ENCODE peak calls at places on chromosomes 16 and 17, in nine cellular contexts. Q, I, G, C, T, D, W, L and Z are unnamed samples.

GRCh38 chr16:90000733-90001427 is 18.4 kb downstream of the DBNDD1 start:
- DNase-seq in G (no peak), W (no peak), I (no peak), T (no peak), Q (no peak), D (no peak), C (no peak), L (no peak), Z (no peak)

GRCh38 chr17:18963126-18964017 is 11.4 kb downstream of the SLC5A10 start:
- DNase-seq in D (no peak), Q (peak), L (no peak), I (no peak), G (no peak), W (no peak), C (no peak), T (no peak), Z (no peak)

GRCh38 chr17:20721151-20721550 is 141.6 kb downstream of the CDRT15L2 start:
- DNase-seq in W (no peak), L (no peak), D (no peak), I (no peak), G (no peak), Q (no peak), C (no peak), T (no peak), Z (no peak)

GRCh38 chr16:3780570-3780969 is 63.2 kb upstream of the TRAP1 start:
- DNase-seq in G (no peak), Q (no peak), W (no peak), D (peak), L (no peak), T (no peak), I (no peak), C (no peak), Z (no peak)

GRCh38 chr17:51059781-51060180 is 60.9 kb downstream of the SPAG9 start:
- DNase-seq in G (no peak), L (no peak), C (no peak), W (no peak), I (no peak), Q (no peak), T (no peak), D (no peak), Z (no peak)

GRCh38 chr17:14805348-14805747 is 459.8 kb downstream of the PMP22 start:
- DNase-seq in Q (no peak), T (peak), L (no peak), W (no peak), I (no peak), D (no peak), G (no peak), C (peak), Z (no peak)

GRCh38 chr17:30225112-30225511 is 10.4 kb downstream of the SLC6A4 start:
- DNase-seq in T (no peak), W (no peak), G (no peak), I (no peak), L (no peak), C (no peak), Q (no peak), D (no peak), Z (no peak)

GRCh38 chr16:47888142-47888541 is 267.7 kb downstream of the ABCC12 start:
- DNase-seq in Q (no peak), G (no peak), L (no peak), I (no peak), D (no peak), T (no peak), C (peak), W (no peak), Z (no peak)

GRCh38 chr17:1227365-1227764 is 42.9 kb upstream of the BHLHA9 start:
- DNase-seq in C (no peak), Q (no peak), I (no peak), L (no peak), W (no peak), G (no peak), T (no peak), D (no peak), Z (no peak)

GRCh38 chr17:48144976-48145798 is 37.6 kb downstream of the SNX11 start:
- DNase-seq in W (no peak), I (no peak), D (no peak), Q (no peak), G (no peak), C (no peak), T (no peak), L (no peak), Z (no peak)

GRCh38 chr17:4605826-4606225 is 21.5 kb downstream of the SMTNL2 start:
- DNase-seq in G (peak), C (no peak), L (no peak), I (peak), T (no peak), D (no peak), Q (no peak), W (no peak), Z (no peak)

GRCh38 chr16:50881331-50881830 is 139.5 kb downstream of the CYLD start:
- DNase-seq in G (no peak), Q (no peak), D (no peak), T (no peak), W (no peak), I (no peak), L (no peak), C (peak), Z (no peak)

GRCh38 chr16:50887500-50887899 is 145.6 kb downstream of the CYLD start:
- DNase-seq in D (peak), Q (no peak), W (no peak), T (no peak), I (no peak), C (no peak), L (no peak), G (no peak), Z (no peak)

GRCh38 chr16:50881953-50882352 is 140.1 kb downstream of the CYLD start:
- DNase-seq in W (no peak), I (no peak), D (no peak), Q (no peak), C (peak), T (no peak), G (no peak), L (no peak), Z (no peak)

GRCh38 chr16:50880926-50881325 is 139.0 kb downstream of the CYLD start:
- DNase-seq in L (no peak), T (no peak), C (no peak), I (no peak), W (no peak), G (no peak), D (no peak), Q (no peak), Z (no peak)

DNA sequence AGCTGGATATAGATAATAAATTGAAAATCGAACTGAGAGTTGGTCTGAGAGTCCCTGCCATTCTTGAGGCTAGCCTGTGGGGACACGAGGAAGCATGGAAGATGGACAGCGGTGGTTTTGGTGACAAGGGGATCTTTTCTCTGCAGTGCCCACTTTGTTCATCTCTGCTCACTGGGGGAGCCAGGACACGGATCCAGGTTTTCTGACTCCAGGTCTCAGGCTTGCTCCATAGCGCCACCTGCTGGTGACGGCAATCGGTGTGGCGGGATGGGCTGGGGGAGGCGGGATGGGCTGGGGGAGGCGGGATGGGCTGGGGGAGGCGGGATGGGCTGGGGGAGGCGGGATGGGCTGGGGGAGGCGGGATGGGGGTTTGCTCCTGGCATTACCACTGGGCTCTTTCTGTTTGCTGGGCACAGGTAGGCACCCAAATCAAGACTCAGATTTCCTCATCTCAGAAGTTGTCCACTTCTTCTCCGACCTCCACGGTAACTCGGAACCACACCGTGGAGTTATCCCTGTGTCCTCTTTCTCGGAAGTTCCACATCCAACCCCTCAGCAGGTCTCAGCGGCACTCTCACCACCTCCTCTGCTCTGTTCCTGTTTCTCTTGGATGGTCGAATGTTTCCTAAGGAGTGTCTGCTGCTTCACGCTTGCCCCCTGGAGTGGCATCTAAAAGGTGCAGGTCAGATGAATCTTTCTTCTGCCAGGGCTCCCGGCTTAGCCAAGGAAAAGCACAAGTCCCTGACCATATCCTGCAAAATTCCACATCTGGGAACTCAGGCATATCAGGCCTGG is 142.4 kb downstream of the CYLD start:
- DNase-seq in G (no peak), C (peak), Q (no peak), I (no peak), L (no peak), W (no peak), D (no peak), T (peak), Z (peak)
- TF ChIP-seq CTCF in G (no peak), C (peak), Q (peak), I (no peak), L (no peak), W (peak), D (no peak), T (peak), Z (peak)

DNA sequence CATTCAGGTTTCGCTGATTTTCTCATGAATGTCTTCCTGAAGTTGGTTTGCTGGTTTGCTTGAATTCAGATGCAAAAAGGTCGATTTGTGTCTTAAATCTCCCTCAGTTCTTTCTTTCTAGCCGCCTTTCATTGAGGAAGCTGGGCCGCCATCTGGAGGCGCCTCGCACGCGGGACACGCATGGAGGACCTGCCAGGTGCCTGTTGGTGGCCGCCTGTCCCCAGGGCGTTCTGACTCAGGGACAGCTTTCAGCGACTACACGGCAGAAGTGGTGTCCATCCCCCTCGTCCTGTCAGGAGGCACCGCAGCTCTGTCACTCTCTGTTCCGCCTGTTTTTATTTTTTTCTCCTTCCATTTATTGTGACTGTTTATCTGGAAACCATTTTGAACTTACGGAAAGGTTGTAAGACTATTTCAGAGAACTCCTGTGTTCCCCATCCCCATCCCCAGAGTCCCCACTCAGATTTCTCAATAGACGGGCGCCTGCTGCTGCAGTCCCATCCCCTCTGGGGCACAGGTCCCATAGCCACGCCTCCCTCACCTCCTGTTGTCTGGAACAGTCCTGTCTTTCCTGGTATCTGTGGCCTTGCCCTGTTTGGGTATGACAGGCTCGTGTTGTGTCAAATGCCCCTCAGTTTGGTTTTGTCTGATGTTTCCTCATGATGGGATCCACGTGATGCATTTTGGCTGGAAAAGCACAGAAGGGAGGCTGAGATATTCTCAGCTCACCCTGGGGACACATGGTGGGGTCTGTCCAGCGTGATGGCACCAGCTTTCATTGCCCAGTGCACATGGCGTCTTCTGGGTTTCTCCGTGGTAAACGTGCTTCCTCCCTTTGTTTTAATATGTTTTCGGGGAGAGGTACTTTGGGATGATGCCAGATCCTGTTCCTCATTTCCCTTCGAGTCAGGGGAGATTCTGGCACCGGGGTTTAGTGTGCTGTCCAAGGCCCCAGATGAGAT is 33.4 kb downstream of the COX4I1 start:
- DNase-seq in T (no peak), G (no peak), D (peak), L (no peak), I (no peak), W (no peak), C (no peak), Q (peak), Z (no peak)
- TF ChIP-seq CTCF in T (no peak), G (no peak), D (no peak), L (no peak), I (no peak), W (no peak), C (no peak), Q (peak), Z (no peak)

DNA sequence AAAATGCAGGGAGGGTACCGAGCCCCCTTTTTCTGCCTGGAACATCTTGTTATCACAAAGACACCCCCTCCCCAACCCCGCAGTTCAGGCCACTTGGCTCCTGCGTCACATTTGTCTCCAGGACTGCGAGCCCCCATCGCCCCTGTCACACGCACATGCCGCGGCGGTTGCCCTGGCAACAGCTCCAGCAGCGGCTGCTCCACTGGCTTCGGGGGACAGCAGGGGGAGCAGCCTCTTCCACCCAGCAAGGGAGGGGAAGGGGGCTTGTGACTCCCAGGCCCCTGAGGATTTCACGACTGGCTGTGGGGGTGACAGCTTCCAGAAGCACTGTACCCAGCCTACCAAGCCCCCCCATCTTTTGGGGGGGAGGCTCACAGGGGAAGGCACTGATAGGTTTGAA is 2.6 kb downstream of the BAIAP3 start:
- DNase-seq in C (no peak), D (no peak), Q (no peak), T (peak), L (no peak), I (no peak), G (no peak), W (no peak), Z (peak)
- TF ChIP-seq CTCF in C (peak), D (no peak), Q (peak), T (no peak), L (no peak), I (no peak), G (no peak), W (no peak), Z (no peak)

GRCh38 chr17:82121246-82121645 is 23.2 kb upstream of the FASN start:
- DNase-seq in G (no peak), T (no peak), D (no peak), C (no peak), I (no peak), Q (no peak), W (no peak), L (no peak), Z (no peak)
- TF ChIP-seq CTCF in G (no peak), T (no peak), D (no peak), C (no peak), I (no peak), Q (no peak), W (no peak), L (no peak), Z (no peak)

GRCh38 chr16:71338632-71339031 is 19.9 kb upstream of the CALB2 start:
- DNase-seq in G (no peak), I (no peak), C (no peak), L (no peak), D (no peak), W (no peak), Q (no peak), T (no peak), Z (no peak)
- TF ChIP-seq CTCF in G (no peak), I (no peak), C (no peak), L (no peak), D (no peak), W (no peak), Q (no peak), T (no peak), Z (no peak)

GRCh38 chr16:58435779-58436178 is 43.5 kb downstream of the GINS3 start:
- DNase-seq in C (peak), G (no peak), T (no peak), I (no peak), L (no peak), D (no peak), W (no peak), Q (no peak), Z (no peak)
- TF ChIP-seq CTCF in C (peak), G (no peak), T (no peak), I (no peak), L (no peak), D (no peak), W (no peak), Q (peak), Z (no peak)